ENCODE peak calls at places on chromosomes 3 and 15, in six cellular contexts. A is HepG2, J is K562, T is HL-60, Q is SK-N-SH, X is H1. D is an unnamed sample.

GRCh38 chr3:36373661-36374060 is 6.6 kb upstream of the STAC start:
- DNase-seq in A (no peak), J (no peak), T (no peak), Q (no peak), X (no peak), D (no peak)

GRCh38 chr15:31266712-31267111 is 59.9 kb upstream of the KLF13 start:
- DNase-seq in A (no peak), J (no peak), T (peak; percentile 62), Q (no peak), X (no peak), D (no peak)

GRCh38 chr3:69712933-69713332 is 26.3 kb upstream of the MITF start:
- DNase-seq in A (no peak), J (peak; percentile 7), T (no peak), Q (no peak), X (no peak), D (no peak)

GRCh38 chr3:40504636-40505430 is 1.0 kb upstream of the ZNF620 start:
- DNase-seq in A (peak; percentile 76), J (no peak), T (no peak), Q (no peak), X (no peak), D (no peak)

GRCh38 chr3:140863481-140864084 is 78.1 kb upstream of the SLC25A36 start:
- DNase-seq in A (peak; percentile 49), J (peak; percentile 14), T (no peak), Q (peak; percentile 45), X (peak; percentile 23), D (peak; percentile 44)

GRCh38 chr15:59303641-59304433 is 68.8 kb downstream of the MYO1E start:
- DNase-seq in A (peak; percentile 46), J (no peak), T (no peak), Q (no peak), X (no peak), D (peak; percentile 77)

GRCh38 chr15:41648097-41648496 is 12.1 kb upstream of the MGA start:
- DNase-seq in A (peak; percentile 50), J (no peak), T (no peak), Q (no peak), X (no peak), D (no peak)

GRCh38 chr15:91589360-91589759 is 264.1 kb upstream of the SLCO3A1 start:
- DNase-seq in A (peak; percentile 10), J (no peak), T (no peak), Q (no peak), X (no peak), D (no peak)

GRCh38 chr15:69543681-69544080 is 91.1 kb downstream of the RPLP1 start:
- DNase-seq in A (no peak), J (no peak), T (no peak), Q (no peak), X (no peak), D (no peak)

GRCh38 chr15:73087121-73087520 is 34.9 kb downstream of the NEO1 start:
- DNase-seq in A (no peak), J (no peak), T (no peak), Q (no peak), X (no peak), D (no peak)

GRCh38 chr15:56715220-56715619 is 18.1 kb downstream of the ZNF280D start:
- DNase-seq in A (no peak), J (no peak), T (no peak), Q (no peak), X (no peak), D (no peak)

GRCh38 chr15:29452881-29453731 is 183.5 kb upstream of the NSMCE3 start:
- DNase-seq in A (no peak), J (no peak), T (no peak), Q (no peak), X (no peak), D (no peak)

GRCh38 chr3:160617636-160618035 is 52.3 kb upstream of the KPNA4 start:
- DNase-seq in A (no peak), J (no peak), T (no peak), Q (no peak), X (no peak), D (no peak)

GRCh38 chr3:42376397-42376798 is 34.0 kb downstream of the LYZL4 start:
- DNase-seq in A (no peak), J (no peak), T (peak; percentile 59), Q (no peak), X (no peak), D (no peak)

GRCh38 chr3:18069564-18069963 is 327.1 kb upstream of the TBC1D5 start:
- DNase-seq in A (no peak), J (no peak), T (no peak), Q (no peak), X (no peak), D (no peak)

GRCh38 chr3:59300727-59301134 is 250.9 kb upstream of the CFAP20DC start:
- DNase-seq in A (no peak), J (no peak), T (no peak), Q (no peak), X (no peak), D (no peak)

DNA sequence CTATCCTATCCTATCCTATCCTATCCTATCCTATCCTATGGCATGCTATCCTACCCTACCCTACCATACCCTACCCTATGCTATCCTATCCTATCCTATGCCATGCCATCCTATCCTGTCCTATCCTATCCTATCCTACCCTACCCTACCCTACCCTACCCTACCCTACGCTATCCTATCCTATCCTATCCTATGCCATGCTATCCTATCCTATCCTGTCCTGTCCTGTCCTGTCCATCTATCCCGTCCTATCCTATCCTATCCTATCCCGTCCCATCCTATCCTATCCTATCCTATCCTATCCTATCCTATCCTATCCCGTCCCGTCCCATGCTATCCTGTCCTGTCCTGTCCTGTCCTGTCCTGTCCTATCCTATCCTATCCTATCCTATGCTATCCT is 57.4 kb downstream of the SLC6A11 start:
- DNase-seq in A (no peak), J (no peak), T (no peak), Q (no peak), X (no peak), D (no peak)
- TF ChIP-seq GABPA in A (no peak), J (no peak), T (no peak), Q (no peak), X (no peak), D (no peak)

GRCh38 chr3:123521179-123521969 is 63.5 kb downstream of the HACD2 start:
- DNase-seq in A (no peak), J (no peak), T (no peak), Q (no peak), X (no peak), D (no peak)
- TF ChIP-seq GABPA in A (no peak), J (no peak), T (no peak), Q (no peak), X (no peak), D (no peak)

GRCh38 chr15:63133786-63134185 is 12.1 kb downstream of the LACTB start:
- DNase-seq in A (no peak), J (no peak), T (no peak), Q (no peak), X (no peak), D (no peak)
- TF ChIP-seq GABPA in A (no peak), J (no peak), T (no peak), Q (no peak), X (no peak), D (no peak)

GRCh38 chr15:96851613-96852012 is 521.1 kb downstream of the NR2F2 start:
- DNase-seq in A (no peak), J (no peak), T (no peak), Q (no peak), X (no peak), D (no peak)
- TF ChIP-seq GABPA in A (no peak), J (no peak), T (no peak), Q (no peak), X (no peak), D (no peak)

GRCh38 chr3:5687230-5687629 is 499.7 kb downstream of the EDEM1 start:
- DNase-seq in A (no peak), J (no peak), T (no peak), Q (no peak), X (no peak), D (no peak)

GRCh38 chr3:5692446-5692845 is 504.9 kb downstream of the EDEM1 start:
- DNase-seq in A (no peak), J (no peak), T (no peak), Q (no peak), X (no peak), D (no peak)

GRCh38 chr3:5694267-5694666 is 506.8 kb downstream of the EDEM1 start:
- DNase-seq in A (no peak), J (no peak), T (no peak), Q (no peak), X (no peak), D (no peak)

GRCh38 chr3:5690490-5690889 is 503.0 kb downstream of the EDEM1 start:
- DNase-seq in A (no peak), J (no peak), T (no peak), Q (no peak), X (no peak), D (no peak)

GRCh38 chr3:5690904-5691532 is 503.5 kb downstream of the EDEM1 start:
- DNase-seq in A (no peak), J (no peak), T (no peak), Q (no peak), X (no peak), D (no peak)
- TF ChIP-seq GABPA in A (no peak), J (no peak), T (no peak), Q (no peak), X (no peak), D (no peak)

DNA sequence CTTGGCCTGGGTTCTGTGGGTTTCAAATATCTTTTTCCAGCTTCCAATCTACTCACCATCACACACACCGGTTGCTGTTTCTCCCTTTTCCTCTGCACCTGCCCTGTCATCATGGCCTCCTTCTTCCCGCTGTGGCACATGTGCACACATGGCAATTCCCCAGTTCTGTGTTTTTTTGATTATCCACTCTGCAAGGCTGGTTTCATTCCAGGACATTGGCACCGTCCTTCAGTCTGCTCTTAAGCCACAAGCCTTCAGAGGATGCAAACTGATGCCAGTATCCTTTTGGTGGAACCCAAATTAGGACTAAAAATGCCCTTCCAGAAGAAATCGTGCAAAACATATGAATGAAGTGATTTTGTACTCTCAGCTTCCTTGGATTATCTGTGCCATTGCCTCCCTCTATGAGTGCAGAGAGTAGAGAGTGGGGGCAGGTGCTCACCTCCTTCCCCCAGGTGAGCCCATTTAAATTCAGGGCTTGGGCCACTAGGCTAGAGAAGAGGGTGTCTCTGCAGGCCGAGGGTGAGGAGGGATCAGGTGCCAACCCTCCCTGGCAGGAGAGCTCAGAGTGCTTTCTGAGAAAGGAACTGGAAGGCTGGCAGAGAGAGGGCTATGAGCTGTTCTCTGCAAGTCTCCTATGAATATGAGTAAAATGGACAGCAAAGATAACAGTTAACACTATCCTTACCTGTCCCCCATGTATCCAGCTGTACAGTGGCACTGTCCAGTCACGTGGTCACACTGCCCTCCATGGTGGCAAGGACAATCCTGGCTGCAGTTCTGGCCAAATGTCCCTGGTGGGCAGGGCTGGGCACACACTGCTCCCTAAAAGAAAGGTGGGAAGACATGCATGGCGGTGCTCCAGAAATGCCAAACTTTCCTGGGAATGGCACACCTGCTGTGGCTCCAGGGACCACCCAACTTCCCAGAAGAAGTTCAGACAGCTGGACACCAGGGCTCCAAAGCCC is 100.9 kb downstream of the RAB11A start:
- DNase-seq in A (no peak), J (no peak), T (no peak), Q (no peak), X (no peak), D (no peak)
- TF ChIP-seq GABPA in A (no peak), J (no peak), T (no peak), Q (no peak), X (no peak), D (no peak)

GRCh38 chr15:43095708-43096347 is 10.0 kb downstream of the UBR1 start:
- DNase-seq in A (no peak), J (no peak), T (no peak), Q (no peak), X (no peak), D (no peak)
- TF ChIP-seq GABPA in A (no peak), J (no peak), T (no peak), Q (no peak), X (no peak), D (no peak)

D was measured in GM12878.